ENCODE peak calls at places on chromosomes 1 and 21, in four cellular contexts. V is SK-N-SH, E is A549, O is cardiac muscle cell. B is an unnamed sample.

GRCh38 chr1:64663654-64664053 is 81.2 kb upstream of the RAVER2 start:
- DNase-seq in V (peak; percentile 42), E (peak; percentile 20), O (no peak), B (peak; percentile 5)

GRCh38 chr1:117215733-117216462 is 5.2 kb upstream of the VTCN1 start:
- DNase-seq in V (no peak), E (no peak), O (no peak), B (peak; percentile 98)

GRCh38 chr1:21307663-21308062 is 17.4 kb upstream of the ECE1 start:
- DNase-seq in V (peak; percentile 77), E (no peak), O (no peak), B (no peak)

GRCh38 chr1:106978477-106979322 is 77.8 kb upstream of the PRMT6 start:
- DNase-seq in V (peak; percentile 29), E (no peak), O (peak; percentile 50), B (peak; percentile 15)

GRCh38 chr1:8437286-8437685 is 119.4 kb downstream of the SLC45A1 start:
- DNase-seq in V (no peak), E (no peak), O (no peak), B (no peak)

GRCh38 chr1:243849089-243850012 is 692 bp downstream of the AKT3 start:
- DNase-seq in V (peak; percentile 79), E (peak; percentile 40), O (peak; percentile 77), B (peak; percentile 57)

GRCh38 chr1:9598316-9598700 is 9.6 kb downstream of the TMEM201 start:
- DNase-seq in V (no peak), E (no peak), O (no peak), B (no peak)

GRCh38 chr1:175192111-175192629 is 406 bp downstream of the KIAA0040 start:
- DNase-seq in V (peak; percentile 22), E (no peak), O (no peak), B (no peak)

GRCh38 chr1:156376146-156376545 is 7.1 kb downstream of the RHBG start:
- DNase-seq in V (no peak), E (no peak), O (peak; percentile 78), B (no peak)

GRCh38 chr1:84077476-84078107 is 66.5 kb upstream of the PRKACB start:
- DNase-seq in V (peak; percentile 99), E (peak; percentile 64), O (peak; percentile 84), B (peak; percentile 82)

GRCh38 chr1:246602194-246602593 is 35.9 kb downstream of the CNST start:
- DNase-seq in V (no peak), E (no peak), O (peak; percentile 58), B (no peak)

GRCh38 chr1:18529714-18530113 is 49.0 kb downstream of the KLHDC7A start:
- DNase-seq in V (no peak), E (no peak), O (no peak), B (no peak)

GRCh38 chr1:232409584-232409983 is 220.3 kb downstream of the SIPA1L2 start:
- DNase-seq in V (no peak), E (no peak), O (no peak), B (no peak)

GRCh38 chr21:31115249-31115648 is 77.0 kb upstream of the KRTAP19-8 start:
- DNase-seq in V (no peak), E (no peak), O (no peak), B (no peak)

GRCh38 chr1:200896571-200897187 is 2.0 kb downstream of the INAVA start:
- DNase-seq in V (no peak), E (peak; percentile 93), O (peak; percentile 47), B (no peak)

GRCh38 chr1:244112646-244113045 is 61.6 kb downstream of the ZBTB18 start:
- DNase-seq in V (no peak), E (no peak), O (peak; percentile 71), B (no peak)

GRCh38 chr1:2376261-2376741 is 15.1 kb downstream of the MORN1 start:
- DNase-seq in V (no peak), E (no peak), O (no peak), B (no peak)

GRCh38 chr1:30732277-30732996 is 9.1 kb upstream of the MATN1 start:
- DNase-seq in V (no peak), E (no peak), O (no peak), B (no peak)

GRCh38 chr1:152072311-152072710 is 16.6 kb downstream of the TCHHL1 start:
- DNase-seq in V (no peak), E (no peak), O (no peak), B (no peak)

GRCh38 chr1:70042090-70042716 is 163.2 kb downstream of the LRRC40 start:
- DNase-seq in V (no peak), E (no peak), O (peak; percentile 51), B (no peak)

GRCh38 chr21:25283720-25284119 is 323.6 kb downstream of the MRPL39 start:
- DNase-seq in V (no peak), E (no peak), O (peak; percentile 67), B (no peak)

GRCh38 chr1:210328746-210329488 is at the start of gene HHAT:
- DNase-seq in V (peak; percentile 94), E (peak; percentile 75), O (peak; percentile 86), B (peak; percentile 89)

GRCh38 chr21:16124397-16125130 is 394.8 kb downstream of the USP25 start:
- DNase-seq in V (no peak), E (no peak), O (peak; percentile 91), B (peak; percentile 16)

GRCh38 chr1:2978691-2979190 is 42.5 kb upstream of the ACTRT2 start:
- DNase-seq in V (no peak), E (no peak), O (no peak), B (no peak)

GRCh38 chr1:58768971-58769808 is 14.7 kb downstream of the JUN start:
- DNase-seq in V (peak; percentile 73), E (peak; percentile 45), O (peak; percentile 78), B (peak; percentile 67)

GRCh38 chr1:145846191-145846590 is 761 bp downstream of the NUDT17 start:
- DNase-seq in V (peak; percentile 81), E (peak; percentile 77), O (peak; percentile 46), B (peak; percentile 17)

GRCh38 chr1:229342902-229343587 is at the start of gene CCSAP:
- DNase-seq in V (no peak), E (peak; percentile 49), O (peak; percentile 46), B (peak; percentile 51)

GRCh38 chr1:12565966-12566352 is 52.1 kb downstream of the DHRS3 start:
- DNase-seq in V (no peak), E (no peak), O (no peak), B (no peak)

GRCh38 chr1:160169553-160170399 is 18.4 kb downstream of the ATP1A4 start:
- DNase-seq in V (no peak), E (no peak), O (no peak), B (no peak)

GRCh38 chr21:35738342-35738961 is 321.9 kb downstream of the SETD4 start:
- DNase-seq in V (no peak), E (no peak), O (peak; percentile 70), B (peak; percentile 23)

DNA sequence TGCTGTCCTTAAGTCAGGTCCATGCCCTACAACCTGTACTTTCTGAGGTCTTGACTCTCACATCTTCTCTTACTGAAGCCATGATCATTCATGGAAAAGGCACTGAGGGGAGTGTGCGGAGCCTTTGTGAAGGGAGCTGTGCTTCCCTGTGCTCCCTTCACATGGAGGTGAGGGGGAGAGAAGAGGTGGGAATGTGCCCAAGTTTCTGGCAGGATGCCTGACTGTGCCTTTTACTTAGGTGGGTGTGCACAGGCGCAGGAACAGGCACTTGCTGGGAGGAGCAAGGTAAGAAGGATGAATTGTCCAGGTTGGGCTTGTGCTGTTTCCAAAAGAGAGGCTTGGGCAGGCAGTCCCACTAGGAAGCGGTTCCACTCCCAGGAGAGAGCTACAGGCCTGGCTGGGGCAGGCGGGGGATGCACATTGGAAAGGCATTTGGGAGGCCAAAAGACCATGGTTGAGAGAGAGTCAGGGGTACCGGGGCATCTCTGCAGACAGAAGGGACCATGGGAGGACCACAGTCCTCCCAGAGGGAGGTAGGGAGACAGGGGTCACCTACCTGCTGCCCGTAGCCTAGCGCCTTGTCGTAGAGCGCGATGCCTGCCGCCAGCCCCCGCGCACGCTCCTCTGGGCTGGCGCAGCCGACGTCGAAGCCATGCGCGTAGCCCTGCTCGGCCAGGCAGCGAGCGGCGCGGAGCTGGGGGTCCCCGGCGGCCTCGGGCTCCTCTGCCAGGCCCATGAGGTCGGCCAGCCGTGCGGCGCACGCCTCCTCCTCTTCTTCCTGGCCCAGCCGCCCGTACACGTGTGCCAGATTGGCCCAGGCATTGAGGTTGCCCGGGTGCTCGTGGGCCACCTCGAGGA is 853 bp downstream of the TTC22 start:
- DNase-seq in V (no peak), E (no peak), O (no peak), B (no peak)
- H3K4me3 ChIP-seq in V (no peak overlapping the region), E (no peak overlapping the region), O (no peak overlapping the region), B (no peak overlapping the region)

DNA sequence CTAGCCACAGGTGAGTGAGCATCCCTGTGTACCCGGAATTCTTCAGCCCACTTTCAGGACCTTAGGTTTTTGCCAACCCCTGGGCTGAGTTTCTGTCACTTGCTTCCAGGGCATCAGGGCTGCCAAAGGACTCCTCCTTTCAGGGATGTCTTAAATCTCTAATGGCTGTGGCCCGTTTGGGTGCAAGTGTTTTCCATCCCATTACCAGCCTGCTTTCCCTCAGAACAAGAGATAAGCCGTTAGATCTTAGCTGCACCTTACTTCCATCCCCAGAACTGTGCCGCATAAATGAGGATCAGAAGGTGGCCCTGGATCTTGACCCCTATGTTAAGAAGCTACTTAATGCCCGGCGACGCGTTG is 652 bp downstream of the SNAPIN start:
- DNase-seq in V (no peak), E (no peak), O (no peak), B (no peak)
- H3K4me3 ChIP-seq in V (peak overlapping the region; percentile 92), E (peak overlapping the region; percentile 69), O (peak overlapping the region; percentile 79), B (peak overlapping the region; percentile 98)

DNA sequence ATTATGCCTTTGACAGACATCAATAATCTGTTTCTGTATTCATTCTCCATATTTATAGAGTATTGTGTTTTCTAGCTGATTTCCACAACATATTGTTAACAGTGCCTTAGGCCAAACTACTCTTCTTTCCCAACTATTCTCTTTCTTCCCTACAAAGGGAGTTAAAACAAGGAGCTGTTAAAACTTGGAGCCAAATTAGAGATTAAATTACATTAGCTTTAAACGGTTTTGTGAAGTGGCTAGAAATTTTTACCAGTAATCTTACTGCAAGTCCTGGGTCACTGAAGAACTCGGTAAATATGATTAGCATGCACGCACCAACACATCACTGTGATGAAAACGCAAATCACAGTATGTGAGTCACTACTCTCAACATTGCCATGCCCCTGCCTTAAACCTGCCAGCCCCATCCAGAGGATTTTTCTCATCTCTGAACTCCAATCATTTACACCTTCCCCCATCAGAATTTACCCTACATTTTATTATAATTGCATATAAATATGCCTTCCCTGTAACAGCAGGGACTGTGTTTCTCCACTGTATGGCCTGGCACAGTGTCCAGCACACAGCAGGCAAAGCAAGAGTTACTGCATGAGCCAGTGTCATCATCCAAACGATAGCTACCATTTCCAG is 1.5 kb upstream of the PRDX6 start:
- DNase-seq in V (peak; percentile 17), E (no peak), O (peak; percentile 63), B (peak; percentile 43)
- H3K4me3 ChIP-seq in V (peak overlapping the region; percentile 75), E (peak overlapping the region; percentile 81), O (peak overlapping the region; percentile 58), B (peak overlapping the region; percentile 95)

GRCh38 chr1:226436855-226437491 is 29.1 kb upstream of the PARP1 start:
- DNase-seq in V (no peak), E (no peak), O (peak; percentile 16), B (no peak)

GRCh38 chr1:226440512-226440911 is 32.6 kb upstream of the PARP1 start:
- DNase-seq in V (no peak), E (no peak), O (no peak), B (no peak)

GRCh38 chr1:226436472-226436854 is 28.6 kb upstream of the PARP1 start:
- DNase-seq in V (no peak), E (no peak), O (no peak), B (no peak)

GRCh38 chr1:226441629-226442028 is 33.7 kb upstream of the PARP1 start:
- DNase-seq in V (no peak), E (no peak), O (no peak), B (no peak)

DNA sequence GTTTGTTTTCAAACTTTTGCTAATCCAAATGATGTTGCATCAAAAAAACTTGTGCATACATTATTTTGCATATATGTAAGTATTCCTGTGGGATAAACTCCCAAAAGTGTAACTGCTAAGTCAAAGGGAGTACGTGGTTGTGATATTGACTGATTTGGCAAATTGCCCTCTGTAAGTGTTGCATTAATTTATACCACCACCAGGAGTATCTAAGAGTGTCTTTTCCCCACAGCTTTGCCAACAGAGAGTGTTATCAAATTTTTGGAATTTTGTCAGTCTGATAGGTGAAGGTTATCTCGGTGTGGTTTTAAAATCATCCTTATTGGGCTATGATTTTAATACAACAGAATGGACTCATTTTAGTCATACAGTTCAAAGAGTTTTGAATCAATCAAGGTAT is 30.1 kb upstream of the PARP1 start:
- DNase-seq in V (no peak), E (no peak), O (peak; percentile 50), B (no peak)
- H3K4me3 ChIP-seq in V (no peak overlapping the region), E (no peak overlapping the region), O (no peak overlapping the region), B (no peak overlapping the region)